ENCODE peak calls at places on chromosomes 7 and 10, in six cellular contexts. C, A, D, K, O and S are unnamed samples.

GRCh38 chr7:362416-363096 is 72.6 kb downstream of the FOXL3 start:
- DNase-seq in C (no peak), O (peak; percentile 63), A (peak; percentile 14), K (no peak), D (peak; percentile 70), S (peak; percentile 66)

GRCh38 chr7:44755698-44756627 is 7.3 kb downstream of the ZMIZ2 start:
- DNase-seq in A (no peak), C (no peak), K (no peak), O (peak; percentile 60), D (no peak), S (peak; percentile 90)

GRCh38 chr7:131197920-131198610 is 129.6 kb upstream of the MKLN1 start:
- DNase-seq in C (no peak), D (no peak), K (peak; percentile 82), O (no peak), A (no peak), S (no peak)

GRCh38 chr7:371119-371778 is 81.3 kb downstream of the FOXL3 start:
- DNase-seq in A (no peak), C (peak; percentile 5), D (no peak), K (no peak), O (peak; percentile 57), S (no peak)

GRCh38 chr7:84251183-84251845 is 56.7 kb upstream of the SEMA3A start:
- DNase-seq in C (no peak), A (no peak), D (no peak), K (peak; percentile 95), O (no peak), S (no peak)

GRCh38 chr7:150665075-150665794 is 20.3 kb upstream of the GIMAP2 start:
- DNase-seq in D (no peak), O (no peak), C (no peak), A (no peak), K (no peak), S (no peak)

GRCh38 chr7:103524042-103524907 is 78.3 kb upstream of the SLC26A5 start:
- DNase-seq in C (no peak), D (no peak), O (no peak), A (no peak), K (peak; percentile 37), S (no peak)

GRCh38 chr7:37109853-37110252 is 338.8 kb downstream of the ELMO1 start:
- DNase-seq in C (no peak), A (no peak), O (no peak), D (no peak), K (peak; percentile 9), S (no peak)

GRCh38 chr7:127251048-127251451 is 1.7 kb downstream of the GRM8 start:
- DNase-seq in O (no peak), D (no peak), C (no peak), K (no peak), A (peak; percentile 13), S (no peak)

GRCh38 chr7:74306737-74307469 is 17.7 kb downstream of the CLIP2 start:
- DNase-seq in A (peak; percentile 69), C (peak; percentile 45), K (peak; percentile 84), O (peak; percentile 82), D (no peak), S (peak; percentile 89)

GRCh38 chr7:54880326-54880989 is 121.4 kb upstream of the SEC61G start:
- DNase-seq in D (no peak), A (no peak), C (no peak), K (no peak), O (no peak), S (no peak)

GRCh38 chr10:103800110-103800509 is 55.3 kb downstream of the SH3PXD2A start:
- DNase-seq in A (no peak), O (no peak), C (no peak), K (no peak), D (no peak), S (no peak)

GRCh38 chr10:130411496-130412070 is 275.4 kb downstream of the GLRX3 start:
- DNase-seq in C (no peak), K (no peak), O (peak; percentile 19), D (no peak), A (no peak), S (no peak)

GRCh38 chr10:70266701-70267100 is 17.1 kb downstream of the NPFFR1 start:
- DNase-seq in A (no peak), O (no peak), C (no peak), D (no peak), K (no peak), S (no peak)

GRCh38 chr10:109978481-109978880 is 29.3 kb upstream of the ADD3 start:
- DNase-seq in O (no peak), C (peak; percentile 58), D (peak; percentile 57), K (peak; percentile 54), A (peak; percentile 34), S (no peak)

GRCh38 chr10:122062831-122063674 is 74.1 kb downstream of the TACC2 start:
- DNase-seq in K (peak; percentile 84), D (no peak), O (peak; percentile 97), C (peak; percentile 92), A (peak; percentile 84), S (peak; percentile 90)

GRCh38 chr7:143493755-143494154 is 16.1 kb downstream of the TAS2R41 start:
- DNase-seq in A (no peak), C (no peak), O (no peak), K (no peak), D (no peak), S (no peak)

GRCh38 chr10:101536800-101537199 is 51.3 kb downstream of the POLL start:
- DNase-seq in K (no peak), O (no peak), A (no peak), D (peak; percentile 14), C (no peak), S (no peak)

GRCh38 chr7:116525298-116525912 is 569 bp downstream of the CAV1 start:
- DNase-seq in O (peak; percentile 79), K (no peak), A (peak; percentile 30), C (peak; percentile 40), D (no peak), S (peak; percentile 70)

GRCh38 chr7:22665816-22666375 is 61.1 kb upstream of the IL6 start:
- DNase-seq in C (no peak), A (no peak), D (no peak), K (no peak), O (no peak), S (no peak)

GRCh38 chr7:57579454-57579853 is 129.5 kb downstream of the ZNF716 start:
- DNase-seq in D (no peak), O (no peak), A (no peak), C (no peak), K (no peak), S (no peak)

GRCh38 chr10:11298116-11298515 is 280.4 kb downstream of the CELF2 start:
- DNase-seq in O (no peak), D (no peak), K (no peak), A (no peak), C (no peak), S (no peak)

GRCh38 chr10:77351386-77351785 is 286.2 kb downstream of the KCNMA1 start:
- DNase-seq in K (peak; percentile 53), D (no peak), O (no peak), A (no peak), C (no peak), S (no peak)

GRCh38 chr10:132537713-132538020 is at the start of gene INPP5A:
- DNase-seq in A (no peak), D (no peak), O (no peak), C (no peak), K (no peak), S (no peak)

GRCh38 chr7:124720195-124720594 is 45.4 kb downstream of the GPR37 start:
- DNase-seq in D (no peak), A (no peak), K (peak; percentile 60), C (no peak), O (no peak), S (no peak)

GRCh38 chr7:157265051-157265450 is 71.8 kb upstream of the DNAJB6 start:
- DNase-seq in A (no peak), C (no peak), K (no peak), O (peak; percentile 15), D (no peak), S (no peak)

GRCh38 chr10:43855667-43856210 is 207.1 kb upstream of the ZNF32 start:
- DNase-seq in A (no peak), O (no peak), K (no peak), D (no peak), C (no peak), S (no peak)

GRCh38 chr7:5143935-5144903 is 45.8 kb upstream of the WIPI2 start:
- DNase-seq in K (peak; percentile 37), C (no peak), A (peak; percentile 16), O (no peak), D (peak; percentile 90), S (peak; percentile 76)

GRCh38 chr10:124014416-124015154 is 78.8 kb downstream of the CHST15 start:
- DNase-seq in A (no peak), O (no peak), K (no peak), D (no peak), C (no peak), S (peak; percentile 25)

GRCh38 chr10:37701781-37702493 is 155.5 kb downstream of the ZNF248 start:
- DNase-seq in A (no peak), C (no peak), D (no peak), K (no peak), O (no peak), S (peak; percentile 44)

GRCh38 chr10:44958196-44958896 is 1.3 kb upstream of the RASSF4 start:
- DNase-seq in O (peak; percentile 66), A (no peak), C (no peak), K (peak; percentile 86), D (no peak), S (no peak)
- H3K4me1 ChIP-seq in O (peaks cover 33% of the 10 kb centered on the region), A (peaks cover 42% of the 10 kb centered on the region), C (peaks cover 50% of the 10 kb centered on the region), K (peaks cover 7% of the 10 kb centered on the region), D (peaks cover 7% of the 10 kb centered on the region), S (peaks cover 17% of the 10 kb centered on the region)

DNA sequence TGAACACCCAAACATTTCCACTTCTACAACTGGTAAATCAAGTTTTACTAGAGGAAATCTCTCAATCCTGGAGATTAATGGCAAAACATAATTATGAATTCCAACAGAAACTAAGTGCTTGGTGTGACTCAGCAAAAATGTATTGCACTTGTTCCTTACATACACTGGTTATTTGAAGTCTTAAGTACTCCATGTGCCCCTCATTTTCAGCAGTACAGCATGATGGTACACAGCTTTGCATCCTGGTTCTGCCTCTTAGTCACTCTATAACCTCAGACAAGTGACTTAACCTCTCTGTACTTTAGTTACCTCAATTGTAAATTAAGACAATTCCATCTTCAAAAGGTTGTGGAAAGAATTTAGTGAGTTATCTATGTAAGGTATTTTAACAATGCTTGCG is 12.9 kb downstream of the SLC16A12 start:
- DNase-seq in K (peak; percentile 77), C (no peak), O (no peak), D (no peak), A (no peak), S (no peak)
- H3K27ac ChIP-seq in K (no peak overlapping the region), C (no peak overlapping the region), O (no peak overlapping the region), D (no peak overlapping the region), A (no peak overlapping the region), S (no peak overlapping the region)

GRCh38 chr10:24444337-24444736 is 235.4 kb downstream of the KIAA1217 start:
- DNase-seq in D (no peak), K (peak; percentile 93), C (no peak), O (no peak), A (no peak), S (no peak)
- H3K4me1 ChIP-seq in D (no peaks in the 10 kb centered on the region), K (peaks cover 2% of the 10 kb centered on the region), C (peaks cover 3% of the 10 kb centered on the region), O (no peaks in the 10 kb centered on the region), A (peaks cover 28% of the 10 kb centered on the region), S (no peaks in the 10 kb centered on the region)

GRCh38 chr7:118194571-118194970 is 10.6 kb downstream of the LSM8 start:
- DNase-seq in C (no peak), D (no peak), A (no peak), O (no peak), K (no peak), S (no peak)

GRCh38 chr7:118195837-118196474 is 12.0 kb downstream of the LSM8 start:
- DNase-seq in C (peak; percentile 32), D (peak; percentile 49), K (peak; percentile 59), O (no peak), A (no peak), S (no peak)
- H3K27ac ChIP-seq in C (no peak overlapping the region), D (no peak overlapping the region), K (no peak overlapping the region), O (no peak overlapping the region), A (no peak overlapping the region), S (no peak overlapping the region)

GRCh38 chr7:101175664-101176063 is 4.4 kb downstream of the NAT16 start:
- DNase-seq in K (no peak), C (no peak), O (no peak), A (no peak), D (no peak), S (no peak)
- H3K4me1 ChIP-seq in K (peaks cover 7% of the 10 kb centered on the region), C (peaks cover 51% of the 10 kb centered on the region), O (peaks cover 35% of the 10 kb centered on the region), A (peaks cover 17% of the 10 kb centered on the region), D (peaks cover 25% of the 10 kb centered on the region), S (no peaks in the 10 kb centered on the region)